ENCODE peak calls at places on chromosome 18, in six cellular contexts. One of them, this sample, is unnamed.

GRCh38 chr18:68728301-68728700 is 13.4 kb upstream of the TMX3 start:
- DNase-seq in SK-N-SH: no peak
- DNase-seq in H1: no peak
- DNase-seq in GM12878: no peak
- DNase-seq in K562: no peak
- DNase-seq in HepG2: no peak
- DNase-seq in this sample: no peak

GRCh38 chr18:28331551-28331950 is 154.6 kb upstream of the CDH2 start:
- DNase-seq in SK-N-SH: no peak
- DNase-seq in H1: no peak
- DNase-seq in GM12878: no peak
- DNase-seq in K562: no peak
- DNase-seq in HepG2: no peak
- DNase-seq in this sample: no peak

GRCh38 chr18:12882416-12882815 is 1.6 kb downstream of the PTPN2 start:
- DNase-seq in SK-N-SH: no peak
- DNase-seq in H1: no peak
- DNase-seq in GM12878: no peak
- DNase-seq in K562: no peak
- DNase-seq in HepG2: no peak
- DNase-seq in this sample: no peak

GRCh38 chr18:10518595-10519273 is 7.1 kb upstream of the NAPG start:
- DNase-seq in SK-N-SH: peak
- DNase-seq in H1: no peak
- DNase-seq in GM12878: no peak
- DNase-seq in K562: peak
- DNase-seq in HepG2: peak
- DNase-seq in this sample: no peak

GRCh38 chr18:8771930-8772329 is 66.6 kb downstream of the MTCL1 start:
- DNase-seq in SK-N-SH: no peak
- DNase-seq in H1: no peak
- DNase-seq in GM12878: no peak
- DNase-seq in K562: no peak
- DNase-seq in HepG2: no peak
- DNase-seq in this sample: no peak

GRCh38 chr18:41391616-41392610 is 563.1 kb upstream of the PIK3C3 start:
- DNase-seq in SK-N-SH: peak
- DNase-seq in H1: peak
- DNase-seq in GM12878: no peak
- DNase-seq in K562: no peak
- DNase-seq in HepG2: peak
- DNase-seq in this sample: peak

GRCh38 chr18:3262234-3263171 is 570 bp downstream of the MYL12B start:
- DNase-seq in SK-N-SH: no peak
- DNase-seq in H1: peak
- DNase-seq in GM12878: no peak
- DNase-seq in K562: no peak
- DNase-seq in HepG2: no peak
- DNase-seq in this sample: no peak

GRCh38 chr18:80197490-80197889 is 49.8 kb downstream of the PARD6G start:
- DNase-seq in SK-N-SH: no peak
- DNase-seq in H1: peak
- DNase-seq in GM12878: no peak
- DNase-seq in K562: no peak
- DNase-seq in HepG2: no peak
- DNase-seq in this sample: no peak

GRCh38 chr18:45874501-45875184 is 49.2 kb downstream of the SIGLEC15 start:
- DNase-seq in SK-N-SH: no peak
- DNase-seq in H1: no peak
- DNase-seq in GM12878: peak
- DNase-seq in K562: no peak
- DNase-seq in HepG2: no peak
- DNase-seq in this sample: no peak

GRCh38 chr18:76699923-76700322 is 122.4 kb upstream of the ZNF236 start:
- DNase-seq in SK-N-SH: no peak
- DNase-seq in H1: no peak
- DNase-seq in GM12878: no peak
- DNase-seq in K562: no peak
- DNase-seq in HepG2: no peak
- DNase-seq in this sample: no peak

GRCh38 chr18:8800445-8800844 is 95.1 kb downstream of the MTCL1 start:
- DNase-seq in SK-N-SH: no peak
- DNase-seq in H1: no peak
- DNase-seq in GM12878: no peak
- DNase-seq in K562: no peak
- DNase-seq in HepG2: no peak
- DNase-seq in this sample: peak

GRCh38 chr18:62954341-62954740 is 239.0 kb downstream of the PHLPP1 start:
- DNase-seq in SK-N-SH: no peak
- DNase-seq in H1: no peak
- DNase-seq in GM12878: no peak
- DNase-seq in K562: no peak
- DNase-seq in HepG2: peak
- DNase-seq in this sample: no peak

GRCh38 chr18:11809895-11810294 is 41.3 kb upstream of the CHMP1B start:
- DNase-seq in SK-N-SH: no peak
- DNase-seq in H1: no peak
- DNase-seq in GM12878: no peak
- DNase-seq in K562: no peak
- DNase-seq in HepG2: no peak
- DNase-seq in this sample: no peak

GRCh38 chr18:23618862-23619387 is 32.6 kb upstream of the NPC1 start:
- DNase-seq in SK-N-SH: no peak
- DNase-seq in H1: peak
- DNase-seq in GM12878: peak
- DNase-seq in K562: no peak
- DNase-seq in HepG2: peak
- DNase-seq in this sample: no peak

GRCh38 chr18:39414009-39414700 is 1848.6 kb upstream of the CELF4 start:
- DNase-seq in SK-N-SH: no peak
- DNase-seq in H1: no peak
- DNase-seq in GM12878: no peak
- DNase-seq in K562: no peak
- DNase-seq in HepG2: no peak
- DNase-seq in this sample: no peak

GRCh38 chr18:79900610-79901570 is 50.6 kb downstream of the SLC66A2 start:
- DNase-seq in SK-N-SH: peak
- DNase-seq in H1: no peak
- DNase-seq in GM12878: no peak
- DNase-seq in K562: no peak
- DNase-seq in HepG2: no peak
- DNase-seq in this sample: no peak

GRCh38 chr18:50313873-50314460 is 26.5 kb upstream of the CXXC1 start:
- DNase-seq in SK-N-SH: no peak
- DNase-seq in H1: no peak
- DNase-seq in GM12878: no peak
- DNase-seq in K562: no peak
- DNase-seq in HepG2: no peak
- DNase-seq in this sample: no peak

GRCh38 chr18:34977787-34978532 is 63.3 kb upstream of the MAPRE2 start:
- DNase-seq in SK-N-SH: peak
- DNase-seq in H1: peak
- DNase-seq in GM12878: no peak
- DNase-seq in K562: peak
- DNase-seq in HepG2: no peak
- DNase-seq in this sample: peak
- TF ChIP-seq CHD2 in SK-N-SH: no peak
- TF ChIP-seq CHD2 in H1: no peak
- TF ChIP-seq CHD2 in GM12878: no peak
- TF ChIP-seq CHD2 in K562: no peak
- TF ChIP-seq CHD2 in HepG2: no peak
- TF ChIP-seq CHD2 in this sample: no peak

GRCh38 chr18:48519431-48520100 is 19.3 kb upstream of the CTIF start:
- DNase-seq in SK-N-SH: no peak
- DNase-seq in H1: no peak
- DNase-seq in GM12878: no peak
- DNase-seq in K562: no peak
- DNase-seq in HepG2: no peak
- DNase-seq in this sample: no peak
- TF ChIP-seq CHD2 in SK-N-SH: no peak
- TF ChIP-seq CHD2 in H1: no peak
- TF ChIP-seq CHD2 in GM12878: no peak
- TF ChIP-seq CHD2 in K562: no peak
- TF ChIP-seq CHD2 in HepG2: no peak
- TF ChIP-seq CHD2 in this sample: no peak

GRCh38 chr18:56327171-56327885 is 311.1 kb downstream of the TXNL1 start:
- DNase-seq in SK-N-SH: no peak
- DNase-seq in H1: no peak
- DNase-seq in GM12878: no peak
- DNase-seq in K562: no peak
- DNase-seq in HepG2: no peak
- DNase-seq in this sample: no peak
- TF ChIP-seq CHD2 in SK-N-SH: no peak
- TF ChIP-seq CHD2 in H1: no peak
- TF ChIP-seq CHD2 in GM12878: no peak
- TF ChIP-seq CHD2 in K562: no peak
- TF ChIP-seq CHD2 in HepG2: no peak
- TF ChIP-seq CHD2 in this sample: no peak

DNA sequence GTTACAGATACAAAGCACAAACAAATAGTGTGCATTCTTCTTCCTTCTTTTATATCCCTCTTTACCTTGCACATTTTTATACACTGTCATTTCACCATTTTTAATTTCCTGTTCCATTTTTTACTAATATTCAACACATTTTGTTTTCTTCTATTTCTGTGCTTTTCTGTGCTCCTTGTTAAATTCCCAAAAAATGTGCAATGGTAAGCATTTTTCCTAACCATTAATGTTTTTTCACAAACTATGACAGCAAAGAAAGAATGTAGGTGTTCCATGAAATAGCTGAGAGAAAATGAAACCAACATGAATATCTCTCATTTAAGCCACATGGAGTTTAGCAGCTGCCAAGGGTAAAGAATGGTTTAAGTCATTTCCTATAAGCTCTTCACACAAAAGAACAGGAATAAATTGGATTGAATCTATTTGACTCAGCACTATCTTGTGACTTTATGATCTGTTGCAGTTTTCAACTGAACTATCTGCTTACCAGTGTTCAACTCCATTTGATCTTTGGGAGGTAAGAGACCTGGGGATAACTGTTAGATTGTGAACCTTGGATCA is 145.7 kb upstream of the CDH19 start:
- DNase-seq in SK-N-SH: no peak
- DNase-seq in H1: no peak
- DNase-seq in GM12878: no peak
- DNase-seq in K562: no peak
- DNase-seq in HepG2: no peak
- DNase-seq in this sample: no peak
- TF ChIP-seq CHD2 in SK-N-SH: no peak
- TF ChIP-seq CHD2 in H1: no peak
- TF ChIP-seq CHD2 in GM12878: no peak
- TF ChIP-seq CHD2 in K562: no peak
- TF ChIP-seq CHD2 in HepG2: no peak
- TF ChIP-seq CHD2 in this sample: no peak

This sample was measured in A549.